ENCODE peak calls at places on chromosomes 11 and 22, in four cellular contexts. One of them, this sample, is unnamed.

GRCh38 chr11:16358726-16359125 is 2.4 kb upstream of the SOX6 start:
- DNase-seq in mesothelial cell of epicardium: no peak
- DNase-seq in cerebellum: no peak
- DNase-seq in IMR-90: no peak
- DNase-seq in this sample: no peak

GRCh38 chr22:22111267-22111751 is 128.7 kb upstream of the TOP3B start:
- DNase-seq in IMR-90: peak; percentile 95
- DNase-seq in mesothelial cell of epicardium: no peak
- DNase-seq in cerebellum: no peak
- DNase-seq in this sample: no peak

GRCh38 chr11:74671520-74672196 is 59.6 kb downstream of the CHRDL2 start:
- DNase-seq in cerebellum: no peak
- DNase-seq in mesothelial cell of epicardium: no peak
- DNase-seq in IMR-90: peak; percentile 86
- DNase-seq in this sample: no peak

GRCh38 chr11:118267486-118267885 is 3.4 kb upstream of the MPZL2 start:
- DNase-seq in IMR-90: no peak
- DNase-seq in cerebellum: no peak
- DNase-seq in mesothelial cell of epicardium: no peak
- DNase-seq in this sample: no peak

GRCh38 chr11:86476109-86476861 is 101.6 kb downstream of the CCDC81 start:
- DNase-seq in mesothelial cell of epicardium: no peak
- DNase-seq in cerebellum: no peak
- DNase-seq in IMR-90: peak; percentile 7
- DNase-seq in this sample: no peak

GRCh38 chr11:43852057-43852636 is 28.5 kb upstream of the ALKBH3 start:
- DNase-seq in IMR-90: peak; percentile 88
- DNase-seq in mesothelial cell of epicardium: peak; percentile 70
- DNase-seq in cerebellum: peak; percentile 81
- DNase-seq in this sample: no peak

GRCh38 chr11:75203138-75203537 is 37.4 kb upstream of the TPBGL start:
- DNase-seq in IMR-90: no peak
- DNase-seq in mesothelial cell of epicardium: no peak
- DNase-seq in cerebellum: no peak
- DNase-seq in this sample: no peak

GRCh38 chr22:41350087-41350486 is 31.7 kb upstream of the TEF start:
- DNase-seq in cerebellum: no peak
- DNase-seq in IMR-90: no peak
- DNase-seq in mesothelial cell of epicardium: no peak
- DNase-seq in this sample: no peak

GRCh38 chr22:17113600-17113999 is 7.6 kb downstream of the TMEM121B start:
- DNase-seq in cerebellum: no peak
- DNase-seq in mesothelial cell of epicardium: no peak
- DNase-seq in IMR-90: no peak
- DNase-seq in this sample: no peak

GRCh38 chr11:125091247-125091876 is 20.1 kb downstream of the TMEM218 start:
- DNase-seq in IMR-90: peak; percentile 77
- DNase-seq in cerebellum: peak; percentile 78
- DNase-seq in mesothelial cell of epicardium: peak; percentile 61
- DNase-seq in this sample: no peak

GRCh38 chr11:129853508-129854228 is 38.0 kb downstream of the TMEM45B start:
- DNase-seq in mesothelial cell of epicardium: peak; percentile 74
- DNase-seq in IMR-90: peak; percentile 49
- DNase-seq in cerebellum: no peak
- DNase-seq in this sample: peak; percentile 73

GRCh38 chr11:117816846-117817212 is 7.7 kb downstream of the FXYD2 start:
- DNase-seq in cerebellum: no peak
- DNase-seq in mesothelial cell of epicardium: no peak
- DNase-seq in IMR-90: no peak
- DNase-seq in this sample: no peak

GRCh38 chr11:85665756-85666155 is 827 bp upstream of the CREBZF start:
- DNase-seq in cerebellum: no peak
- DNase-seq in mesothelial cell of epicardium: no peak
- DNase-seq in IMR-90: no peak
- DNase-seq in this sample: no peak

GRCh38 chr22:41992496-41992895 is 6.1 kb upstream of the WBP2NL start:
- DNase-seq in IMR-90: no peak
- DNase-seq in cerebellum: no peak
- DNase-seq in mesothelial cell of epicardium: no peak
- DNase-seq in this sample: no peak

GRCh38 chr11:128297111-128297651 is 290.2 kb downstream of the ETS1 start:
- DNase-seq in cerebellum: no peak
- DNase-seq in mesothelial cell of epicardium: no peak
- DNase-seq in IMR-90: peak; percentile 18
- DNase-seq in this sample: no peak

GRCh38 chr22:39244073-39244495 is 698 bp downstream of the PDGFB start:
- DNase-seq in mesothelial cell of epicardium: peak; percentile 55
- DNase-seq in IMR-90: no peak
- DNase-seq in cerebellum: peak; percentile 33
- DNase-seq in this sample: no peak

GRCh38 chr11:116641561-116642045 is 131.2 kb downstream of the BUD13 start:
- DNase-seq in mesothelial cell of epicardium: peak; percentile 76
- DNase-seq in IMR-90: no peak
- DNase-seq in cerebellum: peak; percentile 72
- DNase-seq in this sample: no peak

GRCh38 chr11:120391854-120392253 is 55.6 kb downstream of the ARHGEF12 start:
- DNase-seq in mesothelial cell of epicardium: no peak
- DNase-seq in IMR-90: peak; percentile 30
- DNase-seq in cerebellum: no peak
- DNase-seq in this sample: no peak

GRCh38 chr11:130431337-130431773 is 2.9 kb upstream of the ADAMTS8 start:
- DNase-seq in cerebellum: peak; percentile 50
- DNase-seq in IMR-90: peak; percentile 76
- DNase-seq in mesothelial cell of epicardium: peak; percentile 85
- DNase-seq in this sample: peak; percentile 63

GRCh38 chr11:93521086-93521485 is 22.1 kb downstream of the SMCO4 start:
- DNase-seq in mesothelial cell of epicardium: no peak
- DNase-seq in cerebellum: no peak
- DNase-seq in IMR-90: no peak
- DNase-seq in this sample: no peak

GRCh38 chr11:61871158-61871597 is 20.2 kb downstream of the FADS3 start:
- DNase-seq in mesothelial cell of epicardium: peak; percentile 86
- DNase-seq in cerebellum: peak; percentile 89
- DNase-seq in IMR-90: peak; percentile 67
- DNase-seq in this sample: peak; percentile 77

GRCh38 chr11:102783720-102784119 is 3.3 kb upstream of the MMP10 start:
- DNase-seq in IMR-90: no peak
- DNase-seq in mesothelial cell of epicardium: no peak
- DNase-seq in cerebellum: no peak
- DNase-seq in this sample: no peak

GRCh38 chr11:36156486-36157150 is 132.6 kb downstream of the COMMD9 start:
- DNase-seq in IMR-90: peak; percentile 36
- DNase-seq in cerebellum: no peak
- DNase-seq in mesothelial cell of epicardium: no peak
- DNase-seq in this sample: no peak

GRCh38 chr11:1767399-1768140 is 3.8 kb upstream of the CTSD start:
- DNase-seq in cerebellum: no peak
- DNase-seq in IMR-90: no peak
- DNase-seq in mesothelial cell of epicardium: no peak
- DNase-seq in this sample: peak; percentile 27

GRCh38 chr11:1839924-1840779 is 1.4 kb downstream of the TNNI2 start:
- DNase-seq in cerebellum: no peak
- DNase-seq in IMR-90: no peak
- DNase-seq in mesothelial cell of epicardium: no peak
- DNase-seq in this sample: peak; percentile 93

GRCh38 chr11:3030289-3031070 is 26.7 kb downstream of the CARS1 start:
- DNase-seq in mesothelial cell of epicardium: no peak
- DNase-seq in IMR-90: no peak
- DNase-seq in cerebellum: no peak
- DNase-seq in this sample: peak; percentile 55

GRCh38 chr11:66856496-66857233 is at the start of gene LRFN4:
- DNase-seq in IMR-90: no peak
- DNase-seq in mesothelial cell of epicardium: peak; percentile 80
- DNase-seq in cerebellum: peak; percentile 82
- DNase-seq in this sample: peak; percentile 56

This sample was measured in left lung.